ENCODE peak calls at places on chromosomes 16 and 17, in six cellular contexts. H is fibroblast of the aortic adventitia, S is IMR-90, X is dorsolateral prefrontal cortex, C is PC-3, V is BJ. M is an unnamed sample.
A peak's percentile ranks its signal among the peaks of the same experiment; 100 is the strongest.

GRCh38 chr17:2070241-2071023 is 15.5 kb downstream of the HIC1 start:
- DNase-seq in H (no peak), S (no peak), X (no peak), C (no peak), V (no peak), M (no peak)

GRCh38 chr16:21277927-21278706 is at the start of gene CRYM:
- DNase-seq in H (peak; percentile 32), S (no peak), X (peak; percentile 31), C (peak; percentile 37), V (no peak), M (no peak)

GRCh38 chr17:27417596-27418365 is 38.5 kb upstream of the KSR1 start:
- DNase-seq in H (no peak), S (no peak), X (no peak), C (no peak), V (no peak), M (no peak)

GRCh38 chr17:54466875-54467274 is 433.8 kb upstream of the TOM1L1 start:
- DNase-seq in H (no peak), S (no peak), X (no peak), C (no peak), V (no peak), M (no peak)

GRCh38 chr16:74565378-74565777 is 41.5 kb downstream of the GLG1 start:
- DNase-seq in H (no peak), S (no peak), X (no peak), C (no peak), V (no peak), M (no peak)

GRCh38 chr16:10941127-10941933 is 938 bp downstream of the DEXI start:
- DNase-seq in H (no peak), S (no peak), X (no peak), C (peak; percentile 23), V (no peak), M (no peak)

GRCh38 chr16:83615981-83616380 is 191.8 kb upstream of the HSBP1 start:
- DNase-seq in H (no peak), S (no peak), X (no peak), C (no peak), V (no peak), M (no peak)

GRCh38 chr17:77892031-77892430 is 66.5 kb upstream of the TNRC6C start:
- DNase-seq in H (no peak), S (no peak), X (no peak), C (no peak), V (no peak), M (no peak)

GRCh38 chr17:21376835-21377690 is 906 bp downstream of the KCNJ12 start:
- DNase-seq in H (peak; percentile 50), S (peak; percentile 8), X (no peak), C (peak; percentile 43), V (no peak), M (peak; percentile 7)

GRCh38 chr17:78745407-78746088 is 36.5 kb downstream of the CYTH1 start:
- DNase-seq in H (peak; percentile 73), S (peak; percentile 49), X (no peak), C (peak; percentile 65), V (no peak), M (peak; percentile 52)

GRCh38 chr16:87178177-87178863 is 138.9 kb downstream of the C16orf95 start:
- DNase-seq in H (peak; percentile 24), S (no peak), X (no peak), C (no peak), V (no peak), M (peak; percentile 25)

GRCh38 chr16:80631581-80631980 is 90.8 kb downstream of the DYNLRB2 start:
- DNase-seq in H (no peak), S (peak; percentile 49), X (no peak), C (no peak), V (no peak), M (no peak)

GRCh38 chr17:64343071-64343774 is 47.4 kb downstream of the PECAM1 start:
- DNase-seq in H (no peak), S (no peak), X (no peak), C (no peak), V (no peak), M (no peak)

GRCh38 chr16:67860589-67861398 is 12.1 kb upstream of the EDC4 start:
- DNase-seq in H (peak; percentile 73), S (peak; percentile 64), X (no peak), C (peak; percentile 68), V (no peak), M (peak; percentile 61)

GRCh38 chr17:38425744-38426143 is 2.5 kb upstream of the ARHGAP23 start:
- DNase-seq in H (no peak), S (no peak), X (no peak), C (no peak), V (no peak), M (no peak)

GRCh38 chr17:71360301-71360700 is 760.5 kb upstream of the SOX9 start:
- DNase-seq in H (no peak), S (peak; percentile 22), X (no peak), C (peak; percentile 12), V (no peak), M (no peak)

GRCh38 chr17:81405382-81406005 is 10.2 kb downstream of the BAHCC1 start:
- DNase-seq in H (peak; percentile 98), S (no peak), X (no peak), C (no peak), V (no peak), M (peak; percentile 95)

GRCh38 chr17:67063146-67063545 is 18.8 kb downstream of the CACNG1 start:
- DNase-seq in H (no peak), S (peak; percentile 61), X (no peak), C (no peak), V (no peak), M (peak; percentile 8)

GRCh38 chr17:66725956-66726355 is 109.0 kb upstream of the CACNG5 start:
- DNase-seq in H (no peak), S (no peak), X (no peak), C (no peak), V (no peak), M (no peak)

GRCh38 chr17:1557355-1558095 is 5.1 kb downstream of the PITPNA start:
- DNase-seq in H (peak; percentile 86), S (peak; percentile 37), X (no peak), C (no peak), V (no peak), M (peak; percentile 86)

GRCh38 chr17:76700627-76701470 is 9.9 kb downstream of the MXRA7 start:
- DNase-seq in H (peak; percentile 83), S (peak; percentile 93), X (no peak), C (no peak), V (peak; percentile 70), M (peak; percentile 89)

GRCh38 chr16:28179354-28179753 is 32.4 kb downstream of the XPO6 start:
- DNase-seq in H (no peak), S (no peak), X (no peak), C (no peak), V (no peak), M (no peak)

DNA sequence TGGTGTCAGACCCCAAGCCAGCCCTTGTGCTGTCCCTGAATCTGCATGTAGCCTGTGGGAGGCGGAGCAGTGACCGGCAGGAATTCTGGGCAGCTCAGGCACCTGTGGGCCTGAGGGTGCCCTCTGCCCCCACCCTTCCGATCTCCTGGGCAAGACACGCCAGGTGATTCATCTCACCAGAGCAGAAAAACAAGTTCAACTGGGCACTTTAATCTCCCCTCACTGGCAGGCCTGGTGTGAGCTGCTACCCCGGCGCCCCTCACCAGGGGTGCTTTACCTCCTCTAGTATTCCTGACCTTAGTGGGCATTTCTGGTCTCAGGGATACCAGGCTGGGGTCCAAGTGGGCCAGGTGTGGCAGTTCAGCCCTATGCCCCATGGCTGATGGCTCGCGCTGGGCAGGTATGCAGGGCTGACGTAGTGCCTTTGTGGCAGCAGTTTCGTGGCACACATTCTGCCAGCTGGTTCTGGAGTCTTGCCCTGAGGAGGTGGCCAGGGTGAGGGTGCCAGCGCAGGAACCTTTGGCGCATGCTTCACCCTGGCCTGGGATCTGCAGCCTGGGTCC is 6.0 kb downstream of the ERBB2 start:
- DNase-seq in H (no peak), S (no peak), X (no peak), C (peak; percentile 88), V (no peak), M (no peak)
- H3K4me3 ChIP-seq in H (no peak overlapping the region), S (no peak overlapping the region), X (no peak overlapping the region), C (peak overlapping the region; percentile 38), V (no peak overlapping the region), M (no peak overlapping the region)

GRCh38 chr17:57366177-57366557 is 109.8 kb downstream of the MSI2 start:
- DNase-seq in H (no peak), S (no peak), X (no peak), C (no peak), V (no peak), M (no peak)
- TF ChIP-seq CTCF in H (no peak), S (no peak), X (no peak), C (no peak), V (no peak), M (no peak)

DNA sequence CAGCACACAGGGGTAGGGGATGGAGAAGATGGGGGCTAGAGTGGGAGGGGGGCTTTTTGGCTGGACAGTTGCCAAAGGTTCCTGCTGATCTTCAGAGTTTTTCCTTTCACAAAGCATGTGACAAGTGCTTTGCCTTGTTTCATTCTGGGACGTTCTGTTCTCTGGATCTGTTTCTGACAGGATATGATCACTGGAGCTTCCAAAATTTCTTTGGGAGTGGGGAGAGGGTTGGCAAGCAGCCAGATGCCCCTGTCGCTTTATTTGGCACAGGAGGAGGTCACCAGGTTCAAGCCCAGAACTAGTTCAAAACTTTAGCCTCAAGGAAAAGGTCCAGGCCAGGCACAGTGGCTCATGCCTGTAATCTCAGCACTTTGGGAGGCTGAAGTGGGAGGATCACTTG is 68.5 kb upstream of the TBX2 start:
- DNase-seq in H (no peak), S (no peak), X (no peak), C (no peak), V (no peak), M (no peak)
- H3K4me3 ChIP-seq in H (no peak overlapping the region), S (no peak overlapping the region), X (no peak overlapping the region), C (no peak overlapping the region), V (no peak overlapping the region), M (no peak overlapping the region)

GRCh38 chr17:47741109-47741792 is 8.2 kb downstream of the TBX21 start:
- DNase-seq in H (no peak), S (no peak), X (no peak), C (no peak), V (no peak), M (no peak)

GRCh38 chr17:47744168-47745036 is 11.4 kb downstream of the TBX21 start:
- DNase-seq in H (no peak), S (no peak), X (no peak), C (no peak), V (no peak), M (no peak)

GRCh38 chr17:47745037-47745380 is 12.0 kb downstream of the TBX21 start:
- DNase-seq in H (no peak), S (no peak), X (no peak), C (no peak), V (no peak), M (no peak)

GRCh38 chr17:47741793-47742145 is 8.7 kb downstream of the TBX21 start:
- DNase-seq in H (no peak), S (peak; percentile 16), X (no peak), C (peak; percentile 43), V (no peak), M (no peak)

DNA sequence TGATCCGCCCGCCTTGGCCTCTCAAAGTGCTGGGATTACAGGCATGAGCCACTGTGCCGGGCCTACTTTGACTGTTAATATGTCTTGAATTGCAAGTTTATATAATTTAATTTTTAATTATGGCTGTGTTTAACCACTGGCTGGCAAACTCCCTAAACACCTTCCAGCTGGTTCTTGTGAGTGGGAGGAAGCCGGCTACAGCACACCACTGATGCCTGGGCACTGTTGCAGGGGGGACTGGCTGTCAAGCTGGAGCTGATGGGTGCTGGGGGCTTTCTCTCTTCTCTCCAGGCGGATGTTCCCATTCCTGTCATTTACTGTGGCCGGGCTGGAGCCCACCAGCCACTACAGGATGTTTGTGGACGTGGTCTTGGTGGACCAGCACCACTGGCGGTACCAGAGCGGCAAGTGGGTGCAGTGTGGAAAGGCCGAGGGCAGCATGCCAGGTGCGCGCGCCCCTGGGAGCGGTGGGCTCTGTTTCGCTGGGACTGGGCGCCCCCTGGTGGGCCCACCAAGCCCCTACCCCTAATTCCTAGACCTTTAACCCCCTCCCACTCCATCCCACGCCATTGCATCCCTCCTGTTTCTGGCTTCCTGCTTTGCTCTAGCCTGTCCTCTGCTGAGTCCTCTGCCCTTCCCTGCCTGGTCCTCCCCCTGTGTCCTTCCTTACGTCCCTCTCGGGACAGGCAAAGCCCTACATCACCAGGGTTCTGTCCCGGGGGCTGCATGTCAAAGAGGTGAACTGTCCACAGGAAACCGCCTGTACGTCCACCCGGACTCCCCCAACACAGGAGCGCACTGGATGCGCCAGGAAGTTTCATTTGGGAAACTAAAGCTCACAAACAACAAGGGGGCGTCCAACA is 9.5 kb downstream of the TBX21 start:
- DNase-seq in H (no peak), S (no peak), X (no peak), C (peak; percentile 15), V (no peak), M (peak; percentile 8)
- TF ChIP-seq CTCF in H (peak; percentile 24), S (peak; percentile 36), X (peak; percentile 55), C (peak; percentile 66), V (peak; percentile 33), M (peak; percentile 49)